ENCODE peak calls at places on chromosomes 11 and 22, in ten cellular contexts. R, S, F, C, Z, B, N, E, H and J are unnamed samples.

GRCh38 chr11:5241461-5241860 is 7.2 kb upstream of the HBD start:
- DNase-seq in E (no peak), N (no peak), B (no peak), C (no peak), F (no peak), S (no peak), Z (no peak), R (no peak), H (no peak), J (no peak)

GRCh38 chr11:78535920-78536319 is 38.7 kb downstream of the NARS2 start:
- DNase-seq in H (no peak), Z (no peak), C (no peak), N (no peak), R (no peak), S (no peak), F (no peak), E (no peak), B (no peak), J (no peak)

GRCh38 chr11:5696210-5696609 is 6.6 kb downstream of the TRIM22 start:
- DNase-seq in E (no peak), F (no peak), Z (no peak), C (no peak), R (no peak), N (no peak), B (no peak), S (no peak), H (no peak), J (no peak)

GRCh38 chr11:82796970-82797594 is 63.4 kb upstream of the FAM181B start:
- DNase-seq in E (no peak), N (no peak), Z (no peak), H (no peak), B (no peak), R (peak; percentile 12), C (no peak), F (no peak), S (peak; percentile 14), J (no peak)

GRCh38 chr11:24872912-24873311 is 376.1 kb downstream of the LUZP2 start:
- DNase-seq in H (no peak), N (no peak), F (no peak), R (no peak), Z (no peak), E (no peak), C (no peak), B (no peak), S (no peak), J (no peak)

GRCh38 chr11:102727890-102728289 is 3.1 kb upstream of the MMP8 start:
- DNase-seq in N (no peak), E (no peak), S (no peak), R (no peak), H (no peak), C (no peak), Z (no peak), F (no peak), B (no peak), J (no peak)

GRCh38 chr11:113563766-113564165 is 88.6 kb upstream of the DRD2 start:
- DNase-seq in F (no peak), Z (no peak), B (no peak), H (no peak), C (no peak), N (no peak), E (no peak), R (no peak), S (no peak), J (no peak)

GRCh38 chr22:19407649-19408606 is 23.6 kb downstream of the HIRA start:
- DNase-seq in H (no peak), E (no peak), C (no peak), R (no peak), Z (peak; percentile 73), N (no peak), B (peak; percentile 65), S (no peak), F (no peak), J (peak; percentile 31)

GRCh38 chr11:119341222-119342022 is 739 bp upstream of the C1QTNF5 start:
- DNase-seq in C (no peak), E (no peak), H (no peak), Z (no peak), N (no peak), S (no peak), B (no peak), R (no peak), F (no peak), J (no peak)
- TF ChIP-seq POLR2A in C (no peak), E (no peak), H (no peak), Z (no peak), N (no peak), S (no peak), B (no peak), R (no peak), F (no peak), J (no peak)

GRCh38 chr11:74678591-74679512 is 52.4 kb downstream of the CHRDL2 start:
- DNase-seq in Z (peak; percentile 19), E (no peak), S (no peak), F (no peak), B (no peak), C (peak; percentile 21), H (no peak), R (no peak), N (peak; percentile 12), J (no peak)
- TF ChIP-seq EP300 in Z (no peak), E (no peak), S (no peak), F (no peak), B (no peak), C (no peak), H (no peak), R (no peak), N (no peak), J (no peak)

DNA sequence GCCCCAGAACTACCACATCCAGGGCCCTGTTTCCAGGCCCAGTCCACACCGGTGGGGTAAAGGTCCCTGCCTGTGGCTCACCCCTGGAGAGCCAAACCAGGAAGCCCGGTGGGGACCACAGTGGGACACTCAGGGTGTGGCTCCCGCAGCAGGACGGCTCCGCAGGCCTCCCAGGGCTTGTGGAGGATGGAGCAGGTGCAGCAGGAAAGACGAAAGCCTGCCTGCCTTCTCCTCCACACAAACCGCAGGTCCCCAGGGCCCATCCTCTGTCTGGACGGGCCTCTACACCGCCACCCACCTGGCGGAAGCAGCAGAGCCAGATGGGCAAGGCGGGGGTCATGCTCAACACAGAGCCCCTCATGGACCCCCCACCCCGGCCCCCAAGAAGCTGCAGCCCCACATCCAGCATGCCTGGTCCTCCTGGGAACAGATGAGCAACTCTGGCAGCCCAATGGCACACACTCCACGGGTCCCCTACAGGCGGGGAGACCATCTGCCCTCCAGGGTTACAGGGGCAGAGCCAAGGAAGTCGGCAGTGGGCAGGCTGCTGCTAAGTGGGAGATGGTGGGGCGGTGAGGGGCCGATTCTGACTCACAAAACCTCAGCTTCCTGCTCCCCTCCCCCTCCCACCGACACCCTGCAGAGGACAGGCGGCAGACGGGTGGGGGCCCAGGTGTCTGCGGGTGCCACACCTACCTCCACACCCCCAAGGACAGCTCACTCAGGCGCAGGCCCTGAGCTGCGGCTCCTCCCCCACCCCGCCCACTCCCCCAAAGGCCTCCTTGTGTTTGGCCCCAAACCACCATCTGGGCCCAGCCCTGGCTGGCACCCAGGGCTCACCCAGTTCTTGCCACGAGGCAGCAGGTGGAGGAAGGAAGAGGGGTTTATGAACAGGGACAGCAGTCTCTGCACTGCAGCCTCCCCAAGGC is 5.2 kb downstream of the SBF1 start:
- DNase-seq in B (peak; percentile 70), S (peak; percentile 13), N (peak; percentile 83), R (peak; percentile 95), F (no peak), H (no peak), C (no peak), Z (peak; percentile 83), E (peak; percentile 87), J (no peak)
- TF ChIP-seq POLR2A in B (no peak), S (no peak), N (no peak), R (peak; percentile 16), F (no peak), H (no peak), C (no peak), Z (no peak), E (peak; percentile 69), J (no peak)

DNA sequence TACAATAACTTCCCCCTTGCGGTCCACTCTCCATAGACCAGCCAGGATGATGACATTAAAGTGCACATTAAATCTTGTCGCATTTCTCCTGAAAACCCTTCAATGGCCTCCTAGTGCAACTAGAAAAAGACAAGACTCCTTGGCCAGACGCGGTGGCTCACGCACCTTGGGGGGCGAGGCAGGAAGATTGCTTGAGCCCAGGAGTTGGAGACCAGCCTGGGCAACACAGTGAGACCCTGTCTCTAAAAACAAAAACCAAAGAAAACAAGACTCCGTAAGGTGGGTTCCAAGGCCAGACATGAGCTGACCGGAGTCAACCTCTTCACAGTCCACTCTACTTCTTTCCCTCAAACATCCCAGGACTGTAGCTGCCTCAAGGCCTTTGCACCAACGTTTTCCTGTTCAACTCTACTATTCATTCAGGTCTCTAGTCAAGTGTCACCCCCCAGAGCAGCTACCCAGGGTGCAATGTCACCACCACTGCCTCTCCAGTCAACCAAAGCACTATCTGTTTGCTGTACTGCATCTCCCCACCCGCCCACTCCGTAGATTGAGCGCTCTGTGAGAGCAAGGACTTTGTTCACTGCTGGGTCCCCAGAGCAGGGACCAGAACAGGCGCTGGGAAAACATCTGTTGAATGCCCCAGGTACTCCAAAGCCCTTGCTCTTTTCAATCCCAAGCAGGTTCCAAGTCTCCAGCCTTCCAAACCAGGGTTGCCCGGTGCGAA is 739 bp downstream of the ZMAT5 start:
- DNase-seq in R (peak; percentile 44), N (no peak), C (no peak), B (no peak), S (no peak), F (no peak), E (no peak), H (peak; percentile 81), Z (peak; percentile 28), J (peak; percentile 15)
- TF ChIP-seq EP300 in R (no peak), N (no peak), C (no peak), B (no peak), S (no peak), F (no peak), E (no peak), H (no peak), Z (no peak), J (no peak)